ENCODE peak calls at places on chromosomes 13 and 19, in nine cellular contexts. I is activated CD4-positive, CD25-positive, alpha-beta regulatory T cell treated with anti-CD3 and anti-CD28 coated beads, Interleukin-2, amount 50 U/mL, for 72 hours; U is choroid plexus epithelial cell; B is dorsolateral prefrontal cortex; F is CD8-positive, alpha-beta memory T cell; S is kidney; P is H1; Y is cardiac fibroblast; O is activated CD4-positive, alpha-beta T cell treated with anti-CD3 and anti-CD28 coated beads for 4 hours. N is an unnamed sample.

GRCh38 chr13:41568990-41569387 is 111.6 kb downstream of the RGCC start:
- DNase-seq in F (no peak), O (no peak), S (no peak), Y (peak), U (peak), P (no peak), B (no peak), I (no peak), N (peak)

GRCh38 chr13:66415444-66415843 is 814.7 kb downstream of the PCDH9 start:
- DNase-seq in P (no peak), B (no peak), S (no peak), U (peak), I (no peak), O (no peak), Y (no peak), F (no peak), N (no peak)

GRCh38 chr19:56748443-56748842 is 76.9 kb upstream of the ZNF835 start:
- DNase-seq in P (no peak), U (peak), I (no peak), B (no peak), F (no peak), O (no peak), S (no peak), Y (peak), N (peak)

GRCh38 chr19:36605839-36606478 is 846 bp downstream of the ZNF382 start:
- DNase-seq in U (no peak), O (no peak), B (no peak), P (no peak), Y (peak), F (no peak), S (no peak), I (no peak), N (peak)

GRCh38 chr13:84192125-84192524 is 309.9 kb upstream of the SLITRK1 start:
- DNase-seq in Y (peak), O (no peak), P (no peak), I (no peak), S (no peak), U (peak), F (no peak), B (no peak), N (peak)

GRCh38 chr13:103539721-103540120 is 473.5 kb upstream of the SLC10A2 start:
- DNase-seq in U (no peak), P (no peak), F (no peak), O (no peak), S (no peak), B (no peak), Y (no peak), I (no peak), N (no peak)

GRCh38 chr19:19371056-19371455 is 34.4 kb upstream of the GATAD2A start:
- DNase-seq in S (no peak), U (no peak), O (no peak), I (no peak), B (no peak), P (no peak), F (no peak), Y (no peak), N (no peak)

GRCh38 chr13:50909605-50910482 is at the start of gene RNASEH2B:
- DNase-seq in B (peak), U (peak), O (peak), F (peak), S (peak), Y (peak), I (peak), P (peak), N (peak)

GRCh38 chr19:44985445-44985844 is 15.8 kb upstream of the RELB start:
- DNase-seq in P (no peak), O (no peak), U (no peak), I (no peak), F (no peak), S (no peak), B (no peak), Y (no peak), N (no peak)

GRCh38 chr13:27997904-27998522 is 9.5 kb upstream of the URAD start:
- DNase-seq in B (no peak), Y (peak), O (no peak), S (no peak), I (no peak), P (peak), U (peak), F (no peak), N (peak)

GRCh38 chr13:30739646-30740642 is 4.6 kb downstream of the ALOX5AP start:
- DNase-seq in S (no peak), F (peak), I (no peak), O (peak), U (peak), P (no peak), Y (peak), B (no peak), N (peak)

GRCh38 chr13:93857126-93857525 is 622.4 kb downstream of the DCT start:
- DNase-seq in F (no peak), P (no peak), U (peak), Y (peak), B (no peak), I (no peak), S (no peak), O (no peak), N (peak)

GRCh38 chr13:111917086-111917485 is 149.9 kb upstream of the SOX1 start:
- DNase-seq in O (no peak), P (no peak), Y (no peak), S (no peak), U (no peak), I (no peak), F (no peak), B (no peak), N (no peak)

GRCh38 chr19:29697523-29698261 is 17.4 kb downstream of the C19orf12 start:
- DNase-seq in I (no peak), U (no peak), F (no peak), S (peak), B (no peak), Y (no peak), O (no peak), P (no peak), N (no peak)

GRCh38 chr19:2722541-2723344 is 1.6 kb upstream of the DIRAS1 start:
- DNase-seq in Y (peak), U (peak), P (no peak), B (peak), I (no peak), O (no peak), S (peak), F (no peak), N (peak)

GRCh38 chr19:53897459-53897858 is 11.6 kb upstream of the CACNG7 start:
- DNase-seq in B (no peak), P (no peak), I (no peak), O (no peak), S (no peak), U (no peak), F (no peak), Y (no peak), N (no peak)